ENCODE peak calls at places on chromosome 16, in eight cellular contexts. H, D, A, C, V, Z, E and Q are unnamed samples. For H3K4me1, the result is how much of the 10 kb centered on the place peaks cover.

GRCh38 chr16:57387598-57388354 is 15.5 kb downstream of the CX3CL1 start:
- DNase-seq in H (no peak), D (no peak), A (no peak), C (no peak), V (no peak), Z (no peak), E (no peak), Q (no peak)

GRCh38 chr16:19555938-19556778 is 655 bp downstream of the VPS35L start:
- DNase-seq in H (no peak), D (peak), A (no peak), C (peak), V (no peak), Z (peak), E (peak), Q (no peak)

GRCh38 chr16:48053346-48053745 is 102.4 kb downstream of the ABCC12 start:
- DNase-seq in H (no peak), D (peak), A (no peak), C (no peak), V (no peak), Z (no peak), E (no peak), Q (no peak)

GRCh38 chr16:21083729-21084268 is 66.8 kb downstream of the DNAH3 start:
- DNase-seq in H (peak), D (peak), A (peak), C (peak), V (peak), Z (peak), E (peak), Q (peak)

GRCh38 chr16:65532218-65532617 is 410.4 kb upstream of the CDH11 start:
- DNase-seq in H (no peak), D (no peak), A (no peak), C (no peak), V (no peak), Z (no peak), E (no peak), Q (no peak)

GRCh38 chr16:63038563-63039131 is 1002.4 kb upstream of the CDH8 start:
- DNase-seq in H (no peak), D (no peak), A (no peak), C (no peak), V (no peak), Z (no peak), E (no peak), Q (peak)

GRCh38 chr16:56614549-56614991 is 6.2 kb downstream of the MT2A start:
- DNase-seq in H (no peak), D (no peak), A (no peak), C (no peak), V (no peak), Z (peak), E (no peak), Q (no peak)

GRCh38 chr16:88088161-88088581 is 136.9 kb downstream of the BANP start:
- DNase-seq in H (no peak), D (no peak), A (no peak), C (no peak), V (peak), Z (no peak), E (no peak), Q (no peak)

GRCh38 chr16:86682219-86682904 is 104.0 kb downstream of the FOXL1 start:
- DNase-seq in H (no peak), D (no peak), A (no peak), C (no peak), V (no peak), Z (no peak), E (no peak), Q (no peak)

GRCh38 chr16:53882310-53882709 is 178.4 kb downstream of the FTO start:
- DNase-seq in H (no peak), D (no peak), A (no peak), C (no peak), V (no peak), Z (no peak), E (no peak), Q (no peak)

GRCh38 chr16:10314811-10315210 is 71.0 kb upstream of the ATF7IP2 start:
- DNase-seq in H (no peak), D (no peak), A (no peak), C (no peak), V (no peak), Z (peak), E (no peak), Q (no peak)

GRCh38 chr16:20903116-20903888 is 2.7 kb downstream of the LYRM1 start:
- DNase-seq in H (no peak), D (no peak), A (no peak), C (no peak), V (no peak), Z (no peak), E (no peak), Q (no peak)

GRCh38 chr16:23302045-23302956 is at the start of gene SCNN1B:
- DNase-seq in H (peak), D (peak), A (no peak), C (no peak), V (no peak), Z (no peak), E (no peak), Q (peak)

DNA sequence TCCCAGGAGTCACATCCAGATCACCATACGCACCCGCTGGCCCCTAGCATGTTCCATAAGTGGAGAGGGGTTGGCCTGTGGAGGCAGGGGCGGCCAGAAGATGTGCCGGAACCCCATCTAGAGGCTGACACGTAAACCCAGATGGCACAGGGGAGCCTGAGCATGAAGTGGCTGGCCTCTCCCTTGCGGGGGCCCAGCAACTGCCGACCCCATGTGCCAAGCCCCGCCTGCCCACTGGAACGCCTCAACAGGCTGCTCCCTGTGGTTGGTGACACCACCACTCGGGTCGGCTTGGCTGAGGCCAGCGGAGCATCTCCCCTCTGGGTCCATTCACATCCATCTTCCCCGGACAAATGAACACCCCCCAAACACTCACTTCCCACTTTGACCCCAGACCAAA is 9.5 kb downstream of the BCAR1 start:
- DNase-seq in H (no peak), D (no peak), A (no peak), C (no peak), V (no peak), Z (no peak), E (no peak), Q (no peak)
- H3K4me1 ChIP-seq in H (half or more), D (half or more), A (under half), C (under half), V (half or more), Z (under half), E (under half), Q (under half)

GRCh38 chr16:1713933-1714332 is 7.9 kb downstream of the MAPK8IP3 start:
- DNase-seq in H (no peak), D (no peak), A (no peak), C (peak), V (no peak), Z (no peak), E (no peak), Q (no peak)
- H3K4me1 ChIP-seq in H (under half), D (under half), A (under half), C (under half), V (under half), Z (under half), E (under half), Q (under half)

GRCh38 chr16:11679250-11679649 is 11.0 kb downstream of the SNN start:
- DNase-seq in H (no peak), D (no peak), A (no peak), C (no peak), V (no peak), Z (no peak), E (no peak), Q (no peak)

GRCh38 chr16:11676799-11677198 is 8.5 kb downstream of the SNN start:
- DNase-seq in H (no peak), D (no peak), A (no peak), C (no peak), V (no peak), Z (no peak), E (no peak), Q (no peak)

GRCh38 chr16:11677451-11677951 is 9.2 kb downstream of the SNN start:
- DNase-seq in H (no peak), D (peak), A (no peak), C (no peak), V (no peak), Z (no peak), E (no peak), Q (no peak)

GRCh38 chr16:11679941-11680911 is 12.0 kb downstream of the SNN start:
- DNase-seq in H (no peak), D (no peak), A (no peak), C (no peak), V (no peak), Z (no peak), E (no peak), Q (no peak)

DNA sequence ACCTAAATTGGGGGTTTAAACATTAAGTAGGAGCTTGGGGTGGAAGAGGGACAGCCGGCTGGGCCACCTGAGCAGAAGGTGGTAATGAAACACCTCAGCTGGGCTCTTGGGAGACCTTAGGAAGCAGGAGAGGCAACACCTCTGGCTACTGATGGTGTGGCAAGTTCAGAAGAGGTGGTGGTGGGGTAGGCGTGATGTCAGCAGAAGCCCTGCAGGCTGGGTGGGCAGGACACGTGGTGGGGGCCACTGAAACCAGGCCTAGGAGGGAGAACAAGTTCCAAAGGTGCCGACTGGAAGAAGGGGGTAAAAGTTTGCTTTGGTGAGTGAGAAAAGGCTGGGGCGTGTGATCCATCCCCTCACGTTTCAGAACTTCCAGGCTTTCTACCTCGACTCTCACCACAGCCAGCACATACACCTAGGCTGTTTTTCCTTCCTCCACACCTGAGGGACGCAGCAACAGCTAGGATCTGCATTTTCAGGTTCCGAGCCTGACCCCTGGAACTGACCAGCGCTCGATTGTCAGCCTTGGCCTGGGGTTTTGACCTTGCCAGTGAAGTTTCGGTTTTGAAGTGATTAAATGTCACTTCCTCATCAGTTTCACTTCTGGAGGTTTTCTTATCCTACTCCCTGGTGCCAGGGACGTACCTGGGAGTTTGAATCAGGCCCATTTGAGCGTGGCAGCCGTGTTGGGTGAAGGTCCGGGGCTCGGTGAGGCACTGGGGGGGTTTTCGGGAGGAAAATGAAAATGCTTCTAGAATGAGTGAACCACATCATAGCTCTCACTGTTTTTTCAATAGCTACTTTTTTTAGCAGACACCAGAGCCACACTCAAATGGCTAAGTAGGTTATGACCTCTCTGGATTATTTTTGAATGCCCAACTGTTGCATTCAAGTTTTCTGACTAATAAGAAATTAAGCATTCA is 10.0 kb downstream of the SNN start:
- DNase-seq in H (no peak), D (no peak), A (no peak), C (no peak), V (no peak), Z (no peak), E (no peak), Q (no peak)
- H3K4me1 ChIP-seq in H (half or more), D (under half), A (under half), C (under half), V (half or more), Z (under half), E (under half), Q (under half)

GRCh38 chr16:85560932-85561247 is 52.2 kb upstream of the GSE1 start:
- DNase-seq in H (no peak), D (no peak), A (no peak), C (no peak), V (no peak), Z (no peak), E (no peak), Q (no peak)
- H3K4me1 ChIP-seq in H (half or more), D (under half), A (under half), C (under half), V (under half), Z (under half), E (under half), Q (under half)

GRCh38 chr16:29645699-29646187 is 17.3 kb upstream of the SPN start:
- DNase-seq in H (no peak), D (no peak), A (no peak), C (peak), V (no peak), Z (peak), E (no peak), Q (no peak)

GRCh38 chr16:29653436-29653835 is 9.6 kb upstream of the SPN start:
- DNase-seq in H (no peak), D (no peak), A (no peak), C (no peak), V (no peak), Z (no peak), E (no peak), Q (no peak)

GRCh38 chr16:29651950-29652349 is 11.1 kb upstream of the SPN start:
- DNase-seq in H (no peak), D (no peak), A (no peak), C (no peak), V (no peak), Z (no peak), E (no peak), Q (no peak)

GRCh38 chr16:29646947-29647346 is 16.1 kb upstream of the SPN start:
- DNase-seq in H (no peak), D (no peak), A (no peak), C (no peak), V (no peak), Z (no peak), E (no peak), Q (no peak)

GRCh38 chr16:29649560-29650494 is 13.2 kb upstream of the SPN start:
- DNase-seq in H (no peak), D (no peak), A (no peak), C (no peak), V (no peak), Z (no peak), E (no peak), Q (no peak)
- H3K4me1 ChIP-seq in H (under half), D (under half), A (under half), C (under half), V (under half), Z (under half), E (under half), Q (under half)

GRCh38 chr16:75262800-75263127 is 11.3 kb upstream of the BCAR1 start:
- DNase-seq in H (no peak), D (no peak), A (no peak), C (no peak), V (no peak), Z (no peak), E (no peak), Q (no peak)

GRCh38 chr16:75264531-75264998 is 13.1 kb upstream of the BCAR1 start:
- DNase-seq in H (no peak), D (no peak), A (no peak), C (no peak), V (no peak), Z (no peak), E (no peak), Q (peak)

GRCh38 chr16:75264999-75265910 is 13.8 kb upstream of the BCAR1 start:
- DNase-seq in H (peak), D (no peak), A (no peak), C (peak), V (peak), Z (no peak), E (no peak), Q (peak)

GRCh38 chr16:75263291-75263962 is 12.0 kb upstream of the BCAR1 start:
- DNase-seq in H (no peak), D (no peak), A (no peak), C (no peak), V (no peak), Z (no peak), E (no peak), Q (no peak)

GRCh38 chr16:75263963-75264445 is 12.6 kb upstream of the BCAR1 start:
- DNase-seq in H (no peak), D (no peak), A (no peak), C (no peak), V (peak), Z (no peak), E (no peak), Q (no peak)
- H3K4me1 ChIP-seq in H (half or more), D (under half), A (under half), C (under half), V (half or more), Z (under half), E (under half), Q (under half)

DNA sequence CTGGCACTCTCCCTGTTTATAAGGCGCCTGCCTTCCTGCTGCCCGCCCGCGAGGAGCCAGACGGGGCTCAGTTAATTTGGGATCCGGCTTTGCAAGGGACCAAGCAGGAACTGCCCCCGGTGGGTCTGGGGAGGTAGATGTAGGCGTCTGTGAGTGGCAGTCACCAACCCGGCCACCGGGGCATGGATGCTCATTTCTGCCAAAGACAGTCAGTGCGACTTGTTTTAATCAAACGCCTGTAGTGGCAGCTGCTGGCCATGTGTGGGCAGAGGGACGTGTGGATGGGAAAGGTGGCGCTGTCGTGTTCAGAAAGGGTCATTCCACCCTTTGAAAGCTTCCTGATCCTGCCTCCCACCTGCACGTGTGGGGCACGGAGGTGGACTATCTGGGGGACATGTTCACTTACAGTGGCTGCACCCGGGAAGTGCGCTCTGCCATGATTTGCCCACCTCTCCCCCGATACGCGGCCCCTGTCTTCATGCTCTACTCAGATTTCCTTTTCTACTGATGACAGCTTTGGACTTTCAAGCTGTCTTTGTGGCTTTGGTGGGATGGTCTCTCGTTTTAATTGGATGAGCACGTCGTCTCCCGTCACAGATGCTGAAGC is 60.3 kb upstream of the CIBAR2 start:
- DNase-seq in H (no peak), D (peak), A (no peak), C (peak), V (no peak), Z (no peak), E (no peak), Q (peak)
- H3K4me1 ChIP-seq in H (half or more), D (under half), A (under half), C (under half), V (half or more), Z (under half), E (under half), Q (under half)